ENCODE peak calls at places on chromosomes 16 and 17, in nine cellular contexts. Z is tibial nerve, V is ovary, W is SK-N-SH, R is sigmoid colon, K is stomach, E is suprapubic skin, A is A549, J is upper lobe of left lung. F is an unnamed sample.

GRCh38 chr17:37386462-37386861 is 10.7 kb downstream of the C17orf78 start:
- DNase-seq in J (no peak), V (no peak), E (no peak), W (no peak), Z (no peak), R (no peak), A (no peak), K (no peak), F (no peak)

GRCh38 chr17:16352838-16353701 is at the start of gene CENPV:
- DNase-seq in E (peak), V (peak), Z (no peak), W (peak), A (peak), J (peak), R (peak), K (peak), F (peak)

GRCh38 chr16:29745853-29746345 is at the start of gene C16orf54:
- DNase-seq in W (no peak), R (peak), V (no peak), K (peak), Z (no peak), E (peak), J (peak), A (no peak), F (peak)

GRCh38 chr17:16870253-16871245 is 101.4 kb downstream of the TNFRSF13B start:
- DNase-seq in E (peak), R (no peak), J (no peak), V (no peak), Z (no peak), A (no peak), W (no peak), K (peak), F (no peak)

GRCh38 chr16:4347765-4348509 is 3.2 kb downstream of the PAM16 start:
- DNase-seq in A (no peak), V (no peak), R (peak), Z (no peak), W (no peak), J (no peak), K (peak), E (no peak), F (no peak)

GRCh38 chr16:79210629-79211028 is 389.9 kb downstream of the MAF start:
- DNase-seq in Z (no peak), E (no peak), V (no peak), J (no peak), W (no peak), A (no peak), R (no peak), K (no peak), F (no peak)

GRCh38 chr17:78176548-78177025 is 8.2 kb downstream of the SYNGR2 start:
- DNase-seq in V (peak), R (peak), K (peak), J (peak), A (peak), W (peak), Z (peak), E (peak), F (peak)

GRCh38 chr17:57484081-57484666 is 227.9 kb downstream of the MSI2 start:
- DNase-seq in A (no peak), Z (no peak), R (no peak), J (no peak), E (no peak), W (no peak), K (no peak), V (no peak), F (no peak)

GRCh38 chr17:21149626-21150025 is 22.9 kb downstream of the DHRS7B start:
- DNase-seq in W (no peak), V (no peak), J (no peak), Z (no peak), K (no peak), E (no peak), A (no peak), R (no peak), F (no peak)

GRCh38 chr17:83079766-83080616 is 582 bp downstream of the METRNL start:
- DNase-seq in V (peak), Z (no peak), E (no peak), J (peak), K (no peak), W (peak), A (no peak), R (no peak), F (no peak)

GRCh38 chr17:6639651-6640535 is 618 bp downstream of the KIAA0753 start:
- DNase-seq in A (peak), J (peak), W (no peak), V (peak), Z (no peak), E (no peak), K (no peak), R (peak), F (peak)

GRCh38 chr17:42698736-42699414 is 16.5 kb downstream of the CNTNAP1 start:
- DNase-seq in E (peak), Z (no peak), K (no peak), V (peak), R (no peak), W (peak), A (no peak), J (no peak), F (no peak)

GRCh38 chr17:1360975-1361374 is 39.0 kb downstream of the YWHAE start:
- DNase-seq in W (no peak), V (no peak), A (no peak), E (no peak), K (no peak), R (no peak), J (no peak), Z (no peak), F (no peak)

GRCh38 chr16:69171325-69172095 is 15.5 kb upstream of the SNTB2 start:
- DNase-seq in W (no peak), V (no peak), R (no peak), A (no peak), E (no peak), J (no peak), Z (no peak), K (no peak), F (no peak)

GRCh38 chr16:23121024-23121423 is 28.2 kb downstream of the USP31 start:
- DNase-seq in Z (no peak), V (no peak), A (no peak), E (no peak), J (no peak), W (no peak), R (no peak), K (no peak), F (no peak)

GRCh38 chr16:29900102-29900887 is at the start of gene ASPHD1:
- DNase-seq in E (no peak), R (peak), J (peak), K (peak), A (peak), Z (peak), V (peak), W (peak), F (no peak)

GRCh38 chr16:58451945-58452401 is 48.0 kb upstream of the NDRG4 start:
- DNase-seq in W (no peak), K (no peak), E (no peak), A (peak), Z (no peak), R (no peak), V (no peak), J (no peak), F (no peak)

GRCh38 chr16:67415872-67416793 is at the start of gene ZDHHC1:
- DNase-seq in A (peak), Z (no peak), V (peak), J (peak), E (peak), R (peak), W (peak), K (peak), F (peak)

GRCh38 chr17:3585826-3586225 is 23.4 kb downstream of the TRPV1 start:
- DNase-seq in Z (no peak), K (no peak), V (no peak), E (no peak), J (no peak), R (no peak), W (no peak), A (no peak), F (no peak)

DNA sequence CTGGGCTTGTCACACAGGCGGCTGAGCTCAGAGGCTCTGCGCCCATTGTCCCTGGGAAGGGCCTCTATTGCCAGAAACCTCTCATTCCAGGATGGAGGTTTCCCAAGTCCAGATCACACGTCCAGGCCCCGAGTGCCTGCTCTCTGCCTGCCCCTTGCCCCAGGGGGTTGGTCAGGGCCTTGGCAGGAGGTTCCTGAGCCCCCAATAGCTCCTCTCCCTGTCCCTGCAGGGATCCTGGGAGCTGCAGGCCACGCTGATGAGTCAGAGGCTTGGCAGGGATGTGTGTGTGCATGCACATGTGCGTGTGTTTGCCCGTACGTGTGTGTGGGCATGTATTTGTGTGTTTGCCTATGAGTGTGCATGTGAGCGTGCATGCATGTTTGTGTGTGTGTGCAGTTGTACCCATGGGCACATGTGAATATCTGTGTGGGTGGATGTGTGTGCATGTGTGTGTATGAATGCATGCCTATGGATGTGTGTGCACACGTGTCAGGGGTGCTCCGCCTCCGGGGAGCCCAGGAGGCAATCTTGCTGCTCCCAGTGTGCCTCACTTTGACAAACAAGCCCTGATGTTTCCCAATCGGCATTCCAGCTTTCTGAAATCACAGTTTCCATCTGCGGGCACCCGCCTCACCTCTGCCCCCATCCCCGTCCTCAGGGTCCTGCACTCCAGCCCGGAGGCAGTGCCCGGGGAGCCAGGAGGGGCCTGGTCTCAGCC is 98.4 kb upstream of the GSE1 start:
- DNase-seq in W (peak), K (peak), A (peak), J (no peak), R (peak), E (no peak), V (peak), Z (peak), F (peak)
- H3K4me3 ChIP-seq in W (peak), K (no peak), A (peak), J (no peak), R (no peak), E (no peak), V (no peak), Z (no peak), F (no peak)

GRCh38 chr16:1033128-1033679 is 39.3 kb upstream of the SSTR5 start:
- DNase-seq in A (no peak), K (no peak), R (no peak), V (no peak), Z (no peak), J (no peak), E (no peak), W (no peak), F (no peak)

GRCh38 chr16:1036121-1036520 is 36.4 kb upstream of the SSTR5 start:
- DNase-seq in Z (no peak), A (no peak), W (no peak), J (peak), K (no peak), V (no peak), E (no peak), R (no peak), F (no peak)

GRCh38 chr16:1035066-1035415 is 37.5 kb upstream of the SSTR5 start:
- DNase-seq in V (no peak), R (no peak), A (no peak), E (no peak), Z (no peak), K (no peak), W (no peak), J (peak), F (no peak)

GRCh38 chr16:1032607-1033006 is 39.9 kb upstream of the SSTR5 start:
- DNase-seq in K (no peak), W (no peak), Z (no peak), J (no peak), A (no peak), E (no peak), V (no peak), R (no peak), F (no peak)

GRCh38 chr16:1034230-1035065 is 38.1 kb upstream of the SSTR5 start:
- DNase-seq in K (no peak), Z (no peak), E (no peak), R (no peak), A (no peak), V (no peak), J (peak), W (no peak), F (no peak)
- TF ChIP-seq EP300 in K (no peak), Z (no peak), E (no peak), R (no peak), A (no peak), V (no peak), J (no peak), W (no peak), F (no peak)

DNA sequence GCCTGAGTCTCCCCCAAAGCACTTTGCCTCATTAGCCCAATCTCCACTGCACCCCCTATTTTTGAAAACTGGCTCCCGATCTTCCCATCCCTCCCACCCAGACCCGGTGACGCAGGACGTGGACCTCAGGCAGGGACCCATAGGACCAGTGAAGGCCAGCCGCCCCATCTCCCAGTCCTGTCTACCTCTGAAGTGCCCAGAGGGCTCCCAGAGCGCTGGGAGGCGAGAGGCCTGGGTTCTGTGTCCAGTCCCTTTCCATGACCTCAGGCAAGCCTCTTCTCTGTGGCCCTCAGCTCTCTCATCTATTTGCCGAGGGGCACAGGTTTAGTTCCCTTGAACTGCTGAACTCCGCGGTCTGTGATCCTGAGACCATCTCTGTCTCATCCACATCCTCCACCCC is 714 bp downstream of the TNS4 start:
- DNase-seq in R (peak), K (no peak), J (no peak), E (peak), W (no peak), A (no peak), Z (no peak), V (no peak), F (no peak)
- H3K4me3 ChIP-seq in R (no peak), K (no peak), J (no peak), E (peak), W (no peak), A (peak), Z (no peak), V (no peak), F (no peak)

DNA sequence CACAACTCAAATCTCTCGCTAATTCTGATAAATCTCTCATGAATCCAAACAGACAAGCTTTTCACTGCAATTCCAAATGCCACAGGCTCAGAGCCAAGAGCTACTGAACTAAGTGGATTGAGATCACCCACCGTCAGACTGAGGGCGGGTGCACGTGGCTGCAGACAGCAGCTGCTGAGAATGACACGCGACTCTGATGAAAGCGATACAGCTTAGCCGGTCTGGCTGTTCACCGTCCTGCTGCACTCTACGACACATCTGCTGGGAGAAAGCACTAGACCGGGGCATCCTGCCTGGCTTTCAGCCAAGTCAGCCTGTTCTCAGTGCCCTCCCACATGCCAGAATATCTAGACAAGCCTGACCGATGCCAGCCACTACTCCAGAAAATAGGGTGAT is 42.6 kb downstream of the KLHDC4 start:
- DNase-seq in E (no peak), K (peak), J (no peak), A (no peak), R (no peak), V (peak), W (peak), Z (peak), F (peak)
- TF ChIP-seq EP300 in E (no peak), K (no peak), J (no peak), A (no peak), R (no peak), V (no peak), W (no peak), Z (peak), F (no peak)

GRCh38 chr16:56631197-56631596 is 1.3 kb upstream of the MT1M start:
- DNase-seq in Z (no peak), E (no peak), J (no peak), A (no peak), R (no peak), K (no peak), V (no peak), W (no peak), F (no peak)

GRCh38 chr16:56632848-56633365 is 448 bp downstream of the MT1M start:
- DNase-seq in K (no peak), E (no peak), A (no peak), V (no peak), W (no peak), J (no peak), R (no peak), Z (no peak), F (no peak)

GRCh38 chr16:56631832-56632159 is 663 bp upstream of the MT1M start:
- DNase-seq in E (no peak), Z (no peak), W (no peak), J (no peak), R (no peak), A (no peak), K (no peak), V (no peak), F (no peak)

GRCh38 chr16:56633535-56633934 is 1.1 kb downstream of the MT1M start:
- DNase-seq in R (no peak), A (no peak), J (no peak), K (no peak), W (no peak), Z (no peak), V (no peak), E (no peak), F (no peak)

GRCh38 chr16:56632160-56632847 is at the start of gene MT1M:
- DNase-seq in V (no peak), R (peak), A (no peak), W (peak), E (peak), K (peak), J (peak), Z (no peak), F (peak)
- H3K4me3 ChIP-seq in V (peak), R (peak), A (no peak), W (no peak), E (peak), K (peak), J (peak), Z (peak), F (peak)

DNA sequence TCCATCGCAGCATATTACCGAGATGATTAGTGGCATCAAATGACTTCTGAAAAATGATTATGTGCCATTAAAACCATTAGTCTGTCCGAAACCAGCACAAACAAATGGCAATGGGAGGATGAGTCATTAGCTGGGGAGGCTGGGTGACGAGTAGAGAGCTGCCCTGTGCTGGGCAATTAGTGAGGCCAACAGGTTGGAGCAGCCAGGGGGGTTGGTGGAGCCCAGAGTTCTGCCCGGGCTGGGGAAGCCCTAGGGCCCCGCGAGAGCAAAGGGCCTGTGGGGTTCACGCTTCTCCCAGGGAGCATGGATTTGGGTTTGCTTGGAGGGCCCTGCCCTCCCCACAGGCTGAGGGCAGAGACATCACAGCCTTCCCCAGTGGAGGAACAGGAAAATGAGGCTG is 152.1 kb upstream of the RPL38 start:
- DNase-seq in W (peak), A (no peak), J (no peak), K (no peak), V (no peak), R (no peak), Z (no peak), E (no peak), F (no peak)
- TF ChIP-seq EP300 in W (no peak), A (no peak), J (no peak), K (no peak), V (no peak), R (no peak), Z (no peak), E (no peak), F (no peak)

GRCh38 chr16:86496929-86497381 is 13.4 kb upstream of the FOXF1 start:
- DNase-seq in E (no peak), R (peak), J (peak), W (no peak), V (no peak), Z (no peak), A (no peak), K (no peak), F (no peak)
- H3K4me3 ChIP-seq in E (no peak), R (peak), J (peak), W (no peak), V (no peak), Z (no peak), A (no peak), K (peak), F (peak)

DNA sequence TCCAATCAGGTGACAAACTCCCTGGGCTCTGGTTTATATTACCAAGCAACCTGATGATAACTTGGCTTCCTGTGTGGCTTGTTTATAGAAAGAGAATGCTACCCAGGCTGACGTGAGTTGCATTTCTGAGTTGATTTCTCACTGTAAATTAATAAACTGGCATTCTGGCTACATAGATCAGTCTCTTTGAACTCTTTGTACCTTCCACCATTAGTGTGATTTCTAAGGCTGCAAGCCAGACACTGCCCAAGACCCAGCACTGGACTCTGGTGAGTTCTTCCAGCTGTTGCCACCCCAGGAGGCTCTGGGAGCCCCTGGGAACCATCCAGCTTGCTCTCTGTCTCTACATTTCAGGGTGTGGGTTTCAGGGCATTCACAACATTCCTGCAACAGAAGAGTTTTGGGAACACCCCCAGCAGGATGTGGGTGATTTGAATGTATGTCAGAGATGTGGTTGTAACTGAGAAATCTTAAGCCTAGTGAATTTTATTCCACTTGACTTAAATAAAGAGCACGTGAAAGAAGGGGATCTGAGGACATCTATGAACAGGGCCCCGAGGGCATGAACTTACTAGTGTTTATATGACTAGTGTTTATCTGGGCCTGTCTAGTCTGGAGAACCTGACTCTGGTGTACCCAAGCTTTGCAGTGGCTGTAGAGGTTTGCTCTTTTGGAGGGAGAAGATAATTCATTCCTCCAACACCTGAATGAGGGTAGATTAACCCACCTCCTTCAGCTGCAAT is 30.3 kb upstream of the LRRC37A start:
- DNase-seq in J (no peak), V (no peak), W (peak), R (no peak), E (no peak), K (no peak), Z (no peak), A (peak), F (no peak)
- TF ChIP-seq EP300 in J (no peak), V (no peak), W (no peak), R (no peak), E (no peak), K (no peak), Z (no peak), A (no peak), F (no peak)

GRCh38 chr17:64231567-64232141 is 31.4 kb downstream of the TEX2 start:
- DNase-seq in R (no peak), W (no peak), V (no peak), E (no peak), Z (no peak), K (no peak), J (no peak), A (no peak), F (no peak)

GRCh38 chr17:64232466-64233262 is 30.4 kb downstream of the TEX2 start:
- DNase-seq in R (no peak), Z (no peak), A (no peak), J (no peak), V (no peak), K (no peak), E (no peak), W (no peak), F (no peak)

GRCh38 chr17:64229815-64230550 is 33.1 kb downstream of the TEX2 start:
- DNase-seq in A (no peak), K (no peak), Z (no peak), J (no peak), R (no peak), E (no peak), W (no peak), V (no peak), F (no peak)

GRCh38 chr17:64234961-64235360 is 28.1 kb downstream of the TEX2 start:
- DNase-seq in K (no peak), R (no peak), A (no peak), W (no peak), V (no peak), J (no peak), Z (no peak), E (no peak), F (no peak)

GRCh38 chr17:64230551-64231408 is 32.3 kb downstream of the TEX2 start:
- DNase-seq in J (no peak), K (no peak), E (no peak), A (peak), R (no peak), W (no peak), V (no peak), Z (no peak), F (no peak)
- H3K4me3 ChIP-seq in J (no peak), K (no peak), E (no peak), A (no peak), R (no peak), W (no peak), V (no peak), Z (no peak), F (no peak)

F was measured in transverse colon.